ENCODE peak calls at places on chromosomes 4 and X, in nine cellular contexts. Y is Caki2; U is iris pigment epithelial cell; A is SJSA1; T is left cardiac atrium; H is smooth muscle cell of the brain vasculature; C is stimulated activated CD4-positive, alpha-beta T cell treated with anti-CD3 and anti-CD28 coated beads, Interleukin-4, amount 100 ng/mL, for 4 hours; F is NCI-H460; I is RPMI8226. X is an unnamed sample.

GRCh38 chrX:71081348-71082148 is 13.4 kb upstream of the SNX12 start:
- DNase-seq in Y (no peak), U (peak), A (no peak), T (no peak), H (no peak), C (no peak), F (no peak), I (no peak), X (no peak)

GRCh38 chrX:31449975-31450374 is 378.1 kb upstream of the FTHL17 start:
- DNase-seq in Y (no peak), U (peak), A (no peak), T (no peak), H (no peak), C (no peak), F (no peak), I (no peak), X (no peak)

GRCh38 chr4:54487491-54487890 is 170.3 kb upstream of the KIT start:
- DNase-seq in Y (no peak), U (no peak), A (no peak), T (no peak), H (no peak), C (no peak), F (no peak), I (no peak), X (no peak)

GRCh38 chrX:55488559-55489314 is 911 bp downstream of the USP51 start:
- DNase-seq in Y (peak), U (peak), A (peak), T (peak), H (peak), C (peak), F (peak), I (peak), X (peak)

GRCh38 chr4:168129046-168129772 is 36.9 kb downstream of the ANXA10 start:
- DNase-seq in Y (peak), U (no peak), A (no peak), T (no peak), H (no peak), C (no peak), F (no peak), I (no peak), X (no peak)

GRCh38 chr4:107027379-107027778 is 8.7 kb downstream of the DKK2 start:
- DNase-seq in Y (no peak), U (no peak), A (no peak), T (no peak), H (no peak), C (no peak), F (no peak), I (no peak), X (no peak)

GRCh38 chr4:99610605-99611172 is 36.1 kb downstream of the MTTP start:
- DNase-seq in Y (no peak), U (no peak), A (no peak), T (peak), H (no peak), C (no peak), F (no peak), I (no peak), X (no peak)

GRCh38 chr4:79042079-79042674 is 102.9 kb upstream of the PAQR3 start:
- DNase-seq in Y (peak), U (peak), A (no peak), T (no peak), H (peak), C (no peak), F (peak), I (peak), X (peak)

GRCh38 chr4:30537462-30537861 is 182.7 kb upstream of the PCDH7 start:
- DNase-seq in Y (peak), U (peak), A (no peak), T (no peak), H (peak), C (no peak), F (no peak), I (no peak), X (no peak)

GRCh38 chr4:165922747-165923146 is 49.7 kb downstream of the TLL1 start:
- DNase-seq in Y (no peak), U (no peak), A (no peak), T (no peak), H (no peak), C (no peak), F (no peak), I (no peak), X (no peak)

GRCh38 chr4:41977709-41978108 is 3.8 kb upstream of the DCAF4L1 start:
- DNase-seq in Y (no peak), U (peak), A (no peak), T (no peak), H (no peak), C (no peak), F (no peak), I (no peak), X (no peak)

GRCh38 chrX:133544105-133544504 is 128.8 kb upstream of the GPC4 start:
- DNase-seq in Y (peak), U (peak), A (peak), T (no peak), H (no peak), C (no peak), F (no peak), I (no peak), X (no peak)

GRCh38 chr4:3302786-3303444 is 10.1 kb downstream of the RGS12 start:
- DNase-seq in Y (no peak), U (no peak), A (no peak), T (peak), H (no peak), C (no peak), F (no peak), I (no peak), X (no peak)

GRCh38 chr4:105998210-105998609 is 102.9 kb downstream of the NPNT start:
- DNase-seq in Y (peak), U (no peak), A (no peak), T (no peak), H (no peak), C (no peak), F (no peak), I (no peak), X (no peak)

GRCh38 chrX:54288277-54288676 is 69.6 kb downstream of the WNK3 start:
- DNase-seq in Y (no peak), U (peak), A (no peak), T (no peak), H (no peak), C (no peak), F (no peak), I (no peak), X (no peak)

GRCh38 chr4:12360391-12360790 is 931.7 kb upstream of the HS3ST1 start:
- DNase-seq in Y (no peak), U (no peak), A (no peak), T (no peak), H (no peak), C (no peak), F (no peak), I (no peak), X (no peak)

GRCh38 chr4:24917076-24917856 is 4.4 kb upstream of the CCDC149 start:
- DNase-seq in Y (no peak), U (no peak), A (no peak), T (no peak), H (no peak), C (no peak), F (no peak), I (no peak), X (no peak)

GRCh38 chrX:9318761-9319160 is 146.1 kb upstream of the TBL1X start:
- DNase-seq in Y (no peak), U (no peak), A (no peak), T (no peak), H (no peak), C (no peak), F (no peak), I (no peak), X (no peak)

GRCh38 chr4:146932111-146932510 is 13.6 kb downstream of the TTC29 start:
- DNase-seq in Y (no peak), U (peak), A (no peak), T (no peak), H (no peak), C (no peak), F (no peak), I (no peak), X (no peak)

GRCh38 chr4:38162240-38162784 is 202.1 kb downstream of the PTTG2 start:
- DNase-seq in Y (peak), U (peak), A (peak), T (no peak), H (peak), C (no peak), F (no peak), I (no peak), X (no peak)

GRCh38 chrX:68724531-68725020 is 77.1 kb downstream of the STARD8 start:
- DNase-seq in Y (no peak), U (no peak), A (peak), T (no peak), H (no peak), C (no peak), F (no peak), I (no peak), X (no peak)

GRCh38 chr4:101730291-101731117 is 60.0 kb upstream of the BANK1 start:
- DNase-seq in Y (peak), U (peak), A (peak), T (peak), H (peak), C (peak), F (peak), I (peak), X (peak)

GRCh38 chr4:86498560-86499166 is 95.5 kb upstream of the PTPN13 start:
- DNase-seq in Y (peak), U (peak), A (no peak), T (no peak), H (no peak), C (no peak), F (peak), I (peak), X (peak)

GRCh38 chrX:130287071-130287770 is 18.5 kb upstream of the ZNF280C start:
- DNase-seq in Y (no peak), U (no peak), A (no peak), T (no peak), H (no peak), C (no peak), F (no peak), I (no peak), X (no peak)

GRCh38 chrX:48491809-48492208 is 15.8 kb downstream of the FTSJ1 start:
- DNase-seq in Y (no peak), U (no peak), A (no peak), T (no peak), H (no peak), C (no peak), F (no peak), I (no peak), X (no peak)

GRCh38 chr4:23775694-23776093 is 114.2 kb downstream of the PPARGC1A start:
- DNase-seq in Y (no peak), U (no peak), A (no peak), T (no peak), H (no peak), C (no peak), F (no peak), I (no peak), X (no peak)

GRCh38 chr4:48315728-48316630 is 25.4 kb upstream of the SLAIN2 start:
- DNase-seq in Y (peak), U (peak), A (no peak), T (no peak), H (no peak), C (no peak), F (peak), I (peak), X (peak)

GRCh38 chr4:80255374-80256095 is 10.9 kb upstream of the FGF5 start:
- DNase-seq in Y (no peak), U (no peak), A (no peak), T (no peak), H (no peak), C (no peak), F (no peak), I (no peak), X (no peak)

GRCh38 chr4:105232374-105232773 is 85.7 kb downstream of the TET2 start:
- DNase-seq in Y (no peak), U (peak), A (no peak), T (no peak), H (no peak), C (no peak), F (no peak), I (no peak), X (no peak)

GRCh38 chrX:17732138-17732783 is 5.0 kb upstream of the SCML1 start:
- DNase-seq in Y (no peak), U (peak), A (no peak), T (no peak), H (no peak), C (no peak), F (no peak), I (no peak), X (no peak)

GRCh38 chr4:36523182-36523581 is 241.8 kb downstream of the DTHD1 start:
- DNase-seq in Y (no peak), U (no peak), A (no peak), T (no peak), H (no peak), C (no peak), F (no peak), I (no peak), X (no peak)

GRCh38 chr4:7422898-7423180 is 11.9 kb downstream of the PSAPL1 start:
- DNase-seq in Y (no peak), U (no peak), A (peak), T (no peak), H (no peak), C (no peak), F (no peak), I (no peak), X (no peak)

GRCh38 chr4:5280845-5281244 is 229.6 kb downstream of the STK32B start:
- DNase-seq in Y (no peak), U (no peak), A (no peak), T (no peak), H (no peak), C (no peak), F (no peak), I (no peak), X (no peak)

X was measured in NCI-H524.